ENCODE peak calls at places on chromosome X, in nine cellular contexts. S is CD8-positive, alpha-beta memory T cell; I is BE2C; J is Karpas-422; D is right cardiac atrium; E is sigmoid colon; T is RWPE2; C is PC-3; X is prostate gland. Z is an unnamed sample.

GRCh38 chrX:111869639-111870034 is 6.3 kb upstream of the TRPC5OS start:
- DNase-seq in S (no peak), I (peak; percentile 24), J (peak; percentile 78), D (no peak), E (no peak), T (no peak), C (peak; percentile 59), X (peak; percentile 17), Z (no peak)

GRCh38 chrX:153958605-153959004 is 13.0 kb downstream of the HCFC1 start:
- DNase-seq in S (no peak), I (no peak), J (no peak), D (no peak), E (peak; percentile 62), T (no peak), C (no peak), X (no peak), Z (no peak)

GRCh38 chrX:45295587-45295986 is 94.9 kb upstream of the DIPK2B start:
- DNase-seq in S (no peak), I (peak; percentile 7), J (no peak), D (no peak), E (no peak), T (no peak), C (peak; percentile 64), X (no peak), Z (no peak)

GRCh38 chrX:120213438-120214265 is 37.0 kb upstream of the ZBTB33 start:
- DNase-seq in S (peak; percentile 24), I (peak; percentile 65), J (peak; percentile 90), D (peak; percentile 39), E (no peak), T (no peak), C (peak; percentile 77), X (peak; percentile 15), Z (no peak)

GRCh38 chrX:54386314-54386713 is 28.5 kb upstream of the WNK3 start:
- DNase-seq in S (no peak), I (no peak), J (no peak), D (no peak), E (no peak), T (no peak), C (peak; percentile 14), X (no peak), Z (no peak)

GRCh38 chrX:148043456-148043855 is 62.3 kb downstream of the FMR1NB start:
- DNase-seq in S (no peak), I (no peak), J (no peak), D (no peak), E (no peak), T (no peak), C (peak; percentile 1), X (no peak), Z (no peak)

GRCh38 chrX:51955200-51955599 is 61.8 kb downstream of the MAGED1 start:
- DNase-seq in S (no peak), I (no peak), J (peak; percentile 47), D (no peak), E (no peak), T (no peak), C (peak; percentile 66), X (no peak), Z (no peak)

GRCh38 chrX:53445977-53446376 is 11.8 kb upstream of the HSD17B10 start:
- DNase-seq in S (peak; percentile 9), I (peak; percentile 53), J (peak; percentile 82), D (peak; percentile 30), E (no peak), T (no peak), C (peak; percentile 64), X (no peak), Z (peak; percentile 55)

GRCh38 chrX:153525451-153525850 is 8.0 kb downstream of the ATP2B3 start:
- DNase-seq in S (no peak), I (peak; percentile 68), J (no peak), D (no peak), E (no peak), T (no peak), C (no peak), X (no peak), Z (no peak)

GRCh38 chrX:135345328-135345645 is 36.0 kb downstream of the ETDC start:
- DNase-seq in S (no peak), I (peak; percentile 23), J (no peak), D (peak; percentile 54), E (peak; percentile 70), T (no peak), C (peak; percentile 34), X (peak; percentile 25), Z (no peak)

GRCh38 chrX:73562458-73562857 is 539 bp upstream of the CHIC1 start:
- DNase-seq in S (no peak), I (no peak), J (peak; percentile 44), D (no peak), E (no peak), T (no peak), C (no peak), X (no peak), Z (no peak)

GRCh38 chrX:63470506-63470905 is 119.4 kb upstream of the SPIN4 start:
- DNase-seq in S (no peak), I (no peak), J (no peak), D (no peak), E (no peak), T (no peak), C (no peak), X (no peak), Z (no peak)
- H3K9me3 ChIP-seq in S (no peaks in the 10 kb centered on the region), I (no peaks in the 10 kb centered on the region), J (peaks cover 46% of the 10 kb centered on the region), D (no peaks in the 10 kb centered on the region), E (peaks cover 4% of the 10 kb centered on the region), T (no peaks in the 10 kb centered on the region), C (peaks cover 29% of the 10 kb centered on the region), X (no peaks in the 10 kb centered on the region), Z (no peaks in the 10 kb centered on the region)

GRCh38 chrX:81957318-81957717 is 755.4 kb downstream of the SH3BGRL start:
- DNase-seq in S (no peak), I (no peak), J (no peak), D (no peak), E (no peak), T (no peak), C (no peak), X (no peak), Z (no peak)
- H3K9me3 ChIP-seq in S (no peaks in the 10 kb centered on the region), I (no peaks in the 10 kb centered on the region), J (peaks cover 7% of the 10 kb centered on the region), D (no peaks in the 10 kb centered on the region), E (no peaks in the 10 kb centered on the region), T (no peaks in the 10 kb centered on the region), C (no peaks in the 10 kb centered on the region), X (no peaks in the 10 kb centered on the region), Z (no peaks in the 10 kb centered on the region)

DNA sequence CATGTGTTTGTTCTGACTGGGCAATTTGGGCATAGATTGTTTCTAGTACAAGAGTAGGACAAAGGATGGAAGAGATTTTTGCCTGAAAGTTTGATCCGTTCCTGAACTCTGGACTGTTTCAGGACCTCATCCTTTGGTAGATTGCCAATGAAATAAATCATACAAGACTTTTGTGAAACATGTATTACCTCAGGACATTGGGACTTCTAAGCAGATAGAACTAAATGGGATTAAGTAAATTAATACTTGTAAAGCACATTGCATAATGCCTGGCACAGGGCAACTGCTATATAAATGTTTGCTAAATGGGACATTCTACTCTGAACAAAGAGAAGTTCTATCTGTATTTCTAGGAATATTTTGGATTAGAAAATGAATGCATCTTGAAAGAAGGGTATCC is 164.8 kb upstream of the RPS6KA3 start:
- DNase-seq in S (no peak), I (no peak), J (no peak), D (no peak), E (no peak), T (no peak), C (no peak), X (no peak), Z (no peak)
- H3K9me3 ChIP-seq in S (no peaks in the 10 kb centered on the region), I (no peaks in the 10 kb centered on the region), J (no peaks in the 10 kb centered on the region), D (no peaks in the 10 kb centered on the region), E (no peaks in the 10 kb centered on the region), T (no peaks in the 10 kb centered on the region), C (no peaks in the 10 kb centered on the region), X (no peaks in the 10 kb centered on the region), Z (no peaks in the 10 kb centered on the region)

DNA sequence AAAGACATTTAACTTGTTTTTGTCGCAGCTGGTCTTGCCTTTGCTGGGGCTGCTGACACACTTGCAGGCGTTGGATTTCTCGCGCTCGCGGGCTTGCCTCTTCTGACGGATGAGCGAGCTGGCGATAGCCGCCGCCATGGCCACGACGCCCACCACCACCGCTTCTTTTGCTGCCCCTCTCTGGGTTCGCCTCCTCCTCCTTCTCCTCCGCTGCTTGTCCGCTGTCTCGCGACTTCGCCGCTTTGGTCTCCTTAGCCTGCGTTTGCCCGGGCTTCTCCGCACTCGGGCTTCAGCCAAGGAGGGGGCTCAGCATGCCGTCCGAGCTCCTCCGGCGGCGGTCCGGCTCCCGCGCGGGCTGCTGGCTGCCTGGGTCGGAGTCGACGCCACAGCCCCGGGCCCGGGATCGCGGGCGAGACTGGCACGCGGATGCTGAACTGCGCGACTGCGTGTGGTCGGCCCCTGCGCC is 618 bp downstream of the FGF13 start:
- DNase-seq in S (no peak), I (no peak), J (no peak), D (peak; percentile 14), E (peak; percentile 57), T (peak; percentile 15), C (no peak), X (no peak), Z (peak; percentile 46)
- H3K9me3 ChIP-seq in S (no peaks in the 10 kb centered on the region), I (no peaks in the 10 kb centered on the region), J (no peaks in the 10 kb centered on the region), D (no peaks in the 10 kb centered on the region), E (no peaks in the 10 kb centered on the region), T (no peaks in the 10 kb centered on the region), C (no peaks in the 10 kb centered on the region), X (no peaks in the 10 kb centered on the region), Z (no peaks in the 10 kb centered on the region)

GRCh38 chrX:146881521-146881920 is 67.0 kb upstream of the CXorf51A start:
- DNase-seq in S (no peak), I (no peak), J (no peak), D (no peak), E (no peak), T (no peak), C (no peak), X (no peak), Z (no peak)
- H3K9me3 ChIP-seq in S (no peaks in the 10 kb centered on the region), I (no peaks in the 10 kb centered on the region), J (peaks cover 12% of the 10 kb centered on the region), D (no peaks in the 10 kb centered on the region), E (no peaks in the 10 kb centered on the region), T (no peaks in the 10 kb centered on the region), C (no peaks in the 10 kb centered on the region), X (no peaks in the 10 kb centered on the region), Z (no peaks in the 10 kb centered on the region)

DNA sequence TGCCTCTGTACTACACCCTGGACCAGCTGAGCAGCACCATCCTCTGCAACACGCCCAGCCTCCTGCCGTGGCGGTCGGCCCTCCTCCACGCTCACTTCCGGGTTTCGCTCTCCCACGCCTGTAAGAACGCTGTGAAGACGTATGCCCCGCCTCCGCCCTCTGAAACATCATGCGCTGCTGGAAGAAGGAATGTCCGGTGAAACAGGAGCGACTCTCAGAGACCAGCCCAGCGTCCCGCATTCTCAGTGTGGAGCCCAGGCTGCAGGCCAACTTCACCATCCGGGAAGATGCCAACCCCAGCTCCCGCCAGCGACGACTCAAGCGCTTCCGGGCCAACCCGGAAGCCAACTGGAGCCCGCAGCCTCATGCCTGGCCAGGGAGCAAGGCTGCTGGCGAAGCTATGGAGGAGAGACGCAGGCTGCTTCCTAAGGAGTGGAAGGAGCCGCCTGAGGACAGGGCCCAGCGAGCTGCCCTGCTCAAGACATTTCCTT is 186.1 kb upstream of the SLITRK2 start:
- DNase-seq in S (no peak), I (no peak), J (no peak), D (no peak), E (no peak), T (no peak), C (no peak), X (no peak), Z (no peak)
- H3K9me3 ChIP-seq in S (no peaks in the 10 kb centered on the region), I (no peaks in the 10 kb centered on the region), J (peaks cover 3% of the 10 kb centered on the region), D (no peaks in the 10 kb centered on the region), E (no peaks in the 10 kb centered on the region), T (no peaks in the 10 kb centered on the region), C (no peaks in the 10 kb centered on the region), X (no peaks in the 10 kb centered on the region), Z (no peaks in the 10 kb centered on the region)

GRCh38 chrX:9515464-9515863 is 50.6 kb downstream of the TBL1X start:
- DNase-seq in S (no peak), I (no peak), J (no peak), D (no peak), E (no peak), T (no peak), C (no peak), X (no peak), Z (no peak)
- H3K9me3 ChIP-seq in S (no peaks in the 10 kb centered on the region), I (no peaks in the 10 kb centered on the region), J (no peaks in the 10 kb centered on the region), D (no peaks in the 10 kb centered on the region), E (no peaks in the 10 kb centered on the region), T (no peaks in the 10 kb centered on the region), C (no peaks in the 10 kb centered on the region), X (no peaks in the 10 kb centered on the region), Z (no peaks in the 10 kb centered on the region)